ENCODE peak calls at places on chromosomes 2 and 18, in six cellular contexts. T is esophagus squamous epithelium, E is colonic mucosa, V is right lobe of liver, C is right atrium auricular region, M is astrocyte of the cerebellum. X is an unnamed sample.

GRCh38 chr2:30165050-30165520 is 18.3 kb downstream of the YPEL5 start:
- DNase-seq in T (no peak), E (peak; percentile 70), V (no peak), C (no peak), M (peak; percentile 81), X (peak; percentile 80)

GRCh38 chr2:113218283-113219091 is 44.7 kb downstream of the PSD4 start:
- DNase-seq in T (no peak), E (peak; percentile 81), V (peak; percentile 91), C (peak; percentile 78), M (no peak), X (no peak)

GRCh38 chr2:147255812-147256211 is 589.0 kb upstream of the ACVR2A start:
- DNase-seq in T (no peak), E (no peak), V (no peak), C (no peak), M (no peak), X (no peak)

GRCh38 chr2:70091364-70091763 is 4.1 kb downstream of the PCBP1 start:
- DNase-seq in T (no peak), E (no peak), V (no peak), C (no peak), M (no peak), X (no peak)

GRCh38 chr2:172038604-172039003 is 38.9 kb downstream of the METAP1D start:
- DNase-seq in T (no peak), E (no peak), V (no peak), C (no peak), M (no peak), X (no peak)

GRCh38 chr2:190880374-190881073 is at the start of gene GLS:
- DNase-seq in T (peak; percentile 78), E (peak; percentile 99), V (peak; percentile 97), C (peak; percentile 97), M (peak; percentile 91), X (peak; percentile 86)

GRCh38 chr18:55781481-55781957 is 193.5 kb upstream of the TCF4 start:
- DNase-seq in T (no peak), E (no peak), V (no peak), C (peak; percentile 69), M (peak; percentile 53), X (no peak)

GRCh38 chr18:79866889-79867574 is 69.3 kb downstream of the KCNG2 start:
- DNase-seq in T (no peak), E (no peak), V (no peak), C (no peak), M (no peak), X (no peak)

GRCh38 chr2:218152172-218152571 is 14.6 kb downstream of the CXCR1 start:
- DNase-seq in T (no peak), E (no peak), V (no peak), C (no peak), M (no peak), X (no peak)

GRCh38 chr2:147689510-147689909 is 155.3 kb upstream of the ACVR2A start:
- DNase-seq in T (no peak), E (no peak), V (no peak), C (no peak), M (no peak), X (no peak)

GRCh38 chr2:75587954-75588587 is 27.3 kb upstream of the EVA1A start:
- DNase-seq in T (no peak), E (no peak), V (no peak), C (no peak), M (peak; percentile 63), X (peak; percentile 88)

GRCh38 chr18:54845788-54846187 is 17.5 kb downstream of the RAB27B start:
- DNase-seq in T (no peak), E (no peak), V (no peak), C (no peak), M (no peak), X (no peak)

GRCh38 chr2:15115786-15116185 is 445.3 kb downstream of the NBAS start:
- DNase-seq in T (no peak), E (no peak), V (no peak), C (no peak), M (no peak), X (no peak)

GRCh38 chr2:64115808-64116598 is 28.2 kb downstream of the PELI1 start:
- DNase-seq in T (no peak), E (no peak), V (no peak), C (no peak), M (no peak), X (no peak)

GRCh38 chr2:189409136-189409535 is 32.1 kb upstream of the WDR75 start:
- DNase-seq in T (no peak), E (no peak), V (no peak), C (no peak), M (no peak), X (peak; percentile 93)

GRCh38 chr2:3105814-3106569 is 271.6 kb downstream of the EIPR1 start:
- DNase-seq in T (no peak), E (peak; percentile 12), V (no peak), C (peak; percentile 32), M (no peak), X (no peak)

GRCh38 chr2:130336877-130337734 is 5.6 kb upstream of the IMP4 start:
- DNase-seq in T (no peak), E (peak; percentile 88), V (peak; percentile 77), C (peak; percentile 90), M (peak; percentile 47), X (peak; percentile 48)

GRCh38 chr18:70490008-70490933 is 201.4 kb downstream of the SOCS6 start:
- DNase-seq in T (no peak), E (peak; percentile 54), V (no peak), C (no peak), M (peak; percentile 45), X (no peak)

GRCh38 chr18:49021076-49021432 is 70.3 kb upstream of the SMAD7 start:
- DNase-seq in T (no peak), E (no peak), V (no peak), C (peak; percentile 44), M (no peak), X (no peak)

GRCh38 chr2:103462712-103463111 is 700.9 kb downstream of the TMEM182 start:
- DNase-seq in T (no peak), E (no peak), V (no peak), C (no peak), M (no peak), X (no peak)

GRCh38 chr18:24868760-24869237 is 408.4 kb downstream of the HRH4 start:
- DNase-seq in T (no peak), E (no peak), V (no peak), C (no peak), M (no peak), X (peak; percentile 26)

GRCh38 chr2:215828528-215829184 is 184.7 kb downstream of the MREG start:
- DNase-seq in T (no peak), E (peak; percentile 81), V (peak; percentile 78), C (peak; percentile 69), M (peak; percentile 27), X (no peak)

GRCh38 chr2:43105586-43106562 is 120.5 kb downstream of the ZFP36L2 start:
- DNase-seq in T (no peak), E (peak; percentile 67), V (no peak), C (no peak), M (no peak), X (no peak)

GRCh38 chr2:227241005-227241404 is 76.6 kb downstream of the COL4A3 start:
- DNase-seq in T (no peak), E (no peak), V (no peak), C (no peak), M (no peak), X (peak; percentile 92)

GRCh38 chr2:227237786-227238185 is 73.4 kb downstream of the COL4A3 start:
- DNase-seq in T (no peak), E (no peak), V (no peak), C (no peak), M (no peak), X (no peak)

GRCh38 chr2:227234432-227234831 is 70.0 kb downstream of the COL4A3 start:
- DNase-seq in T (no peak), E (no peak), V (no peak), C (no peak), M (no peak), X (no peak)

GRCh38 chr2:227238242-227239237 is 74.1 kb downstream of the COL4A3 start:
- DNase-seq in T (no peak), E (peak; percentile 74), V (no peak), C (peak; percentile 81), M (peak; percentile 55), X (peak; percentile 31)
- TF ChIP-seq CTCF in T (peak; percentile 97), E (peak; percentile 98), V (peak; percentile 88), C (peak; percentile 88), M (peak; percentile 97), X (peak; percentile 97)

GRCh38 chr2:168461942-168462331 is 5.9 kb downstream of the CERS6 start:
- DNase-seq in T (no peak), E (no peak), V (no peak), C (no peak), M (no peak), X (no peak)
- TF ChIP-seq CTCF in T (no peak), E (no peak), V (no peak), C (no peak), M (no peak), X (no peak)

GRCh38 chr2:188326290-188326668 is 34.6 kb downstream of the GULP1 start:
- DNase-seq in T (no peak), E (no peak), V (no peak), C (no peak), M (no peak), X (peak; percentile 82)
- TF ChIP-seq CTCF in T (no peak), E (no peak), V (no peak), C (no peak), M (no peak), X (no peak)

DNA sequence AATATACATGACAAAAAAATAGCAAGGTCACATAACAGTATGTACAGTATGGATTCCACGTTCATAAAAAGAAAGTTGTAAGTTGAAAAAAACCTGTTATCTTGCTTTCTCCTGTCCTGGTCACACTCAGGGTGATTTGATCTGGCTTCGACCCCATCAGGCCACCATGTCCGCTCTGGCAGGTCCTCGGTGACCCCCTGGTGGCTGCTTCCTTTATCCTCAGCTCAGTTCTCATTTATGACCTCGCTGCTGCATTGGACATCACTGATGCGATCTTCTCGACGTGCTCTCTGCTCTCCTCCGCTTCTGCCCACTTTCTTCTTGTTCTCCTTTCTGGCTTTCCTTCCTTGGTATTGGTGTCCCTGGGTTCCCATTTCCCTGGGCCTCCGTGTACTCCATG is 29.7 kb downstream of the DGKD start:
- DNase-seq in T (no peak), E (no peak), V (no peak), C (no peak), M (no peak), X (no peak)
- TF ChIP-seq CTCF in T (no peak), E (no peak), V (no peak), C (no peak), M (no peak), X (peak; percentile 16)

GRCh38 chr2:8806885-8807701 is 30.3 kb downstream of the KIDINS220 start:
- DNase-seq in T (no peak), E (no peak), V (no peak), C (no peak), M (no peak), X (no peak)

GRCh38 chr2:8800821-8801220 is 36.6 kb downstream of the KIDINS220 start:
- DNase-seq in T (no peak), E (no peak), V (no peak), C (no peak), M (no peak), X (no peak)

GRCh38 chr2:8802741-8803140 is 34.7 kb downstream of the KIDINS220 start:
- DNase-seq in T (no peak), E (no peak), V (no peak), C (no peak), M (no peak), X (no peak)

GRCh38 chr2:8805278-8806045 is 32.0 kb downstream of the KIDINS220 start:
- DNase-seq in T (no peak), E (no peak), V (no peak), C (no peak), M (no peak), X (peak; percentile 25)

GRCh38 chr2:8803658-8804379 is 33.6 kb downstream of the KIDINS220 start:
- DNase-seq in T (no peak), E (peak; percentile 59), V (no peak), C (no peak), M (peak; percentile 57), X (peak; percentile 65)
- TF ChIP-seq CTCF in T (no peak), E (no peak), V (peak; percentile 5), C (no peak), M (peak; percentile 7), X (peak; percentile 13)

GRCh38 chr2:177489719-177490301 is 97.2 kb downstream of the AGPS start:
- DNase-seq in T (no peak), E (no peak), V (no peak), C (no peak), M (peak; percentile 28), X (no peak)
- TF ChIP-seq CTCF in T (peak; percentile 32), E (peak; percentile 31), V (peak; percentile 48), C (peak; percentile 29), M (peak; percentile 66), X (peak; percentile 71)

X was measured in retinal pigment epithelial cell.